ENCODE peak calls at places on chromosomes 12 and 14, in ten cellular contexts. H is body of pancreas, O is left ventricle myocardium inferior, L is type B pancreatic cell, C is AG09309, Y is activated B cell treated with CpG ODN at 0.5 μM for 24 hours, T is GM10248, B is progenitor cell of endocrine pancreas, P is GM06990, G is heart left ventricle. Q is an unnamed sample.

GRCh38 chr14:47102472-47102871 is 450.9 kb upstream of the RPL10L start:
- DNase-seq in O (no peak), C (no peak), H (no peak), T (no peak), B (no peak), Y (no peak), P (no peak), G (no peak), L (no peak), Q (no peak)

GRCh38 chr12:88681271-88681670 is 101.0 kb upstream of the KITLG start:
- DNase-seq in G (no peak), B (no peak), H (no peak), C (no peak), Y (no peak), P (no peak), T (no peak), L (no peak), O (no peak), Q (no peak)

GRCh38 chr12:132610051-132610759 is at the start of gene LRCOL1:
- DNase-seq in T (no peak), P (no peak), H (peak; percentile 34), O (peak; percentile 63), B (no peak), L (no peak), G (peak; percentile 70), C (peak; percentile 39), Y (no peak), Q (no peak)

GRCh38 chr12:47878293-47878917 is 26.4 kb downstream of the VDR start:
- DNase-seq in O (no peak), Y (no peak), L (no peak), B (no peak), C (no peak), T (no peak), H (no peak), G (no peak), P (no peak), Q (peak; percentile 7)

GRCh38 chr12:117900561-117900960 is 68.2 kb downstream of the KSR2 start:
- DNase-seq in P (no peak), B (no peak), O (no peak), G (no peak), T (no peak), H (no peak), L (no peak), Y (no peak), C (no peak), Q (no peak)

GRCh38 chr14:32432813-32433538 is 103.9 kb downstream of the AKAP6 start:
- DNase-seq in T (no peak), C (no peak), L (no peak), H (no peak), G (no peak), Y (no peak), P (no peak), B (no peak), O (no peak), Q (peak; percentile 27)

GRCh38 chr12:106088246-106089200 is 50.2 kb downstream of the NUAK1 start:
- DNase-seq in L (no peak), T (no peak), C (no peak), P (no peak), B (no peak), H (no peak), Y (no peak), O (no peak), G (no peak), Q (no peak)

GRCh38 chr14:96663491-96664067 is 133.6 kb upstream of the VRK1 start:
- DNase-seq in C (no peak), G (no peak), B (no peak), T (no peak), H (no peak), Y (no peak), P (no peak), O (no peak), L (no peak), Q (no peak)

GRCh38 chr12:8527250-8528130 is 13.2 kb downstream of the CLEC4E start:
- DNase-seq in T (no peak), C (no peak), P (no peak), L (no peak), Y (no peak), B (no peak), H (no peak), G (no peak), O (no peak), Q (no peak)

GRCh38 chr12:112927475-112927874 is 10.8 kb upstream of the OAS3 start:
- DNase-seq in G (no peak), P (no peak), B (no peak), C (no peak), H (no peak), O (no peak), Y (no peak), L (no peak), T (no peak), Q (no peak)

GRCh38 chr12:112929715-112930114 is 8.6 kb upstream of the OAS3 start:
- DNase-seq in Y (no peak), C (no peak), G (no peak), H (no peak), O (no peak), L (no peak), T (no peak), B (no peak), P (no peak), Q (no peak)

GRCh38 chr12:112927925-112928324 is 10.3 kb upstream of the OAS3 start:
- DNase-seq in Y (no peak), O (no peak), H (no peak), P (no peak), B (no peak), L (no peak), C (no peak), G (no peak), T (no peak), Q (no peak)

GRCh38 chr12:112930350-112930749 is 7.9 kb upstream of the OAS3 start:
- DNase-seq in C (no peak), H (no peak), O (no peak), Y (no peak), P (no peak), G (no peak), B (no peak), L (no peak), T (no peak), Q (no peak)

GRCh38 chr12:112928978-112929377 is 9.3 kb upstream of the OAS3 start:
- DNase-seq in G (no peak), L (no peak), Y (no peak), P (no peak), T (no peak), O (no peak), H (no peak), C (no peak), B (no peak), Q (no peak)
- TF ChIP-seq CTCF in G (no peak), L (no peak), Y (no peak), P (no peak), T (peak; percentile 14), O (no peak), H (no peak), C (no peak), B (no peak), Q (no peak)

GRCh38 chr12:51533799-51534198 is 57.2 kb upstream of the SCN8A start:
- DNase-seq in Y (no peak), L (no peak), P (no peak), H (no peak), O (no peak), B (no peak), T (no peak), C (no peak), G (no peak), Q (no peak)
- TF ChIP-seq CTCF in Y (no peak), L (peak; percentile 34), P (no peak), H (no peak), O (no peak), B (no peak), T (peak; percentile 4), C (peak; percentile 26), G (no peak), Q (no peak)

GRCh38 chr12:50314629-50315312 is 31.5 kb upstream of the LIMA1 start:
- DNase-seq in O (no peak), H (no peak), T (peak; percentile 57), Y (no peak), G (no peak), B (no peak), P (peak; percentile 7), C (no peak), L (no peak), Q (no peak)

GRCh38 chr12:50322196-50322595 is 38.9 kb upstream of the LIMA1 start:
- DNase-seq in P (no peak), G (no peak), T (no peak), L (no peak), H (no peak), B (no peak), Y (no peak), C (no peak), O (no peak), Q (no peak)

GRCh38 chr12:50313256-50313931 is 30.1 kb upstream of the LIMA1 start:
- DNase-seq in T (no peak), O (no peak), B (no peak), P (no peak), L (no peak), C (no peak), Y (no peak), H (no peak), G (no peak), Q (no peak)

GRCh38 chr12:50315803-50316202 is 32.5 kb upstream of the LIMA1 start:
- DNase-seq in C (no peak), Y (no peak), T (no peak), H (no peak), P (no peak), G (no peak), L (no peak), B (no peak), O (no peak), Q (no peak)

GRCh38 chr12:50317198-50317597 is 33.9 kb upstream of the LIMA1 start:
- DNase-seq in L (no peak), T (no peak), P (no peak), O (no peak), H (no peak), B (no peak), G (no peak), C (no peak), Y (no peak), Q (no peak)
- TF ChIP-seq CTCF in L (no peak), T (no peak), P (no peak), O (no peak), H (no peak), B (no peak), G (no peak), C (no peak), Y (no peak), Q (no peak)

GRCh38 chr12:31361730-31362114 is 35.8 kb upstream of the SINHCAF start:
- DNase-seq in O (no peak), B (no peak), P (no peak), H (no peak), T (no peak), C (no peak), Y (no peak), L (no peak), G (no peak), Q (no peak)

GRCh38 chr12:31362115-31362758 is 36.3 kb upstream of the SINHCAF start:
- DNase-seq in C (no peak), Y (no peak), T (no peak), O (no peak), G (no peak), B (no peak), P (no peak), L (no peak), H (no peak), Q (no peak)

GRCh38 chr12:31363416-31363809 is 37.5 kb upstream of the SINHCAF start:
- DNase-seq in L (no peak), B (no peak), G (no peak), C (no peak), H (no peak), P (no peak), T (peak; percentile 8), O (no peak), Y (no peak), Q (no peak)

GRCh38 chr12:31363826-31364225 is 37.9 kb upstream of the SINHCAF start:
- DNase-seq in B (no peak), P (no peak), T (no peak), H (no peak), O (no peak), G (no peak), L (no peak), C (no peak), Y (no peak), Q (no peak)

GRCh38 chr12:31362759-31363415 is 36.9 kb upstream of the SINHCAF start:
- DNase-seq in P (peak; percentile 56), G (peak; percentile 33), L (no peak), H (no peak), C (no peak), O (no peak), Y (no peak), T (peak; percentile 63), B (no peak), Q (no peak)
- TF ChIP-seq CTCF in P (peak; percentile 28), G (no peak), L (no peak), H (no peak), C (no peak), O (no peak), Y (no peak), T (peak; percentile 43), B (no peak), Q (no peak)